ENCODE peak calls at places on chromosomes 4 and X, in six cellular contexts. One of them, this sample, is unnamed.
A peak's percentile ranks its signal among the peaks of the same experiment; 100 is the strongest.

GRCh38 chrX:26192204-26192603 is at the start of gene MAGEB6:
- DNase-seq in A549: no peak
- DNase-seq in GM23338: peak; percentile 6
- DNase-seq in MM.1S: no peak
- DNase-seq in tibial nerve: no peak
- DNase-seq in left lung: no peak
- DNase-seq in this sample: no peak

GRCh38 chr4:825969-826330 is at the start of gene CPLX1:
- DNase-seq in A549: no peak
- DNase-seq in MM.1S: no peak
- DNase-seq in tibial nerve: no peak
- DNase-seq in GM23338: peak; percentile 78
- DNase-seq in left lung: no peak
- DNase-seq in this sample: peak; percentile 66

GRCh38 chr4:169024762-169025161 is 14.7 kb upstream of the CBR4 start:
- DNase-seq in tibial nerve: no peak
- DNase-seq in left lung: no peak
- DNase-seq in A549: peak; percentile 43
- DNase-seq in GM23338: peak; percentile 30
- DNase-seq in MM.1S: peak; percentile 46
- DNase-seq in this sample: no peak

GRCh38 chr4:8910100-8910821 is 38.6 kb upstream of the HMX1 start:
- DNase-seq in A549: no peak
- DNase-seq in tibial nerve: peak; percentile 8
- DNase-seq in left lung: no peak
- DNase-seq in MM.1S: no peak
- DNase-seq in GM23338: no peak
- DNase-seq in this sample: peak; percentile 54

GRCh38 chr4:166501941-166502382 is 628.9 kb downstream of the TLL1 start:
- DNase-seq in tibial nerve: no peak
- DNase-seq in left lung: no peak
- DNase-seq in A549: peak; percentile 52
- DNase-seq in MM.1S: no peak
- DNase-seq in GM23338: peak; percentile 90
- DNase-seq in this sample: no peak

GRCh38 chrX:51407520-51408409 is 75.1 kb downstream of the NUDT10 start:
- DNase-seq in GM23338: no peak
- DNase-seq in tibial nerve: no peak
- DNase-seq in A549: no peak
- DNase-seq in left lung: no peak
- DNase-seq in MM.1S: no peak
- DNase-seq in this sample: no peak

GRCh38 chr4:102404551-102404969 is 59.3 kb upstream of the SLC39A8 start:
- DNase-seq in A549: no peak
- DNase-seq in MM.1S: no peak
- DNase-seq in GM23338: peak; percentile 9
- DNase-seq in left lung: no peak
- DNase-seq in tibial nerve: no peak
- DNase-seq in this sample: no peak

GRCh38 chr4:13427599-13428325 is 56.4 kb downstream of the RAB28 start:
- DNase-seq in MM.1S: no peak
- DNase-seq in GM23338: peak; percentile 32
- DNase-seq in tibial nerve: no peak
- DNase-seq in left lung: no peak
- DNase-seq in A549: no peak
- DNase-seq in this sample: no peak

GRCh38 chr4:60463846-60464502 is 736.2 kb upstream of the ADGRL3 start:
- DNase-seq in A549: no peak
- DNase-seq in GM23338: peak; percentile 61
- DNase-seq in tibial nerve: no peak
- DNase-seq in MM.1S: peak; percentile 50
- DNase-seq in left lung: no peak
- DNase-seq in this sample: no peak

GRCh38 chr4:2689114-2689513 is 67.0 kb downstream of the TNIP2 start:
- DNase-seq in tibial nerve: no peak
- DNase-seq in GM23338: no peak
- DNase-seq in left lung: no peak
- DNase-seq in A549: no peak
- DNase-seq in MM.1S: no peak
- DNase-seq in this sample: no peak

GRCh38 chrX:146658379-146658778 is 151.2 kb upstream of the CXorf51B start:
- DNase-seq in A549: no peak
- DNase-seq in tibial nerve: no peak
- DNase-seq in GM23338: no peak
- DNase-seq in left lung: no peak
- DNase-seq in MM.1S: no peak
- DNase-seq in this sample: no peak

GRCh38 chr4:151555151-151555945 is 146.4 kb downstream of the FHIP1A start:
- DNase-seq in tibial nerve: no peak
- DNase-seq in left lung: no peak
- DNase-seq in MM.1S: no peak
- DNase-seq in A549: no peak
- DNase-seq in GM23338: no peak
- DNase-seq in this sample: no peak

GRCh38 chr4:156972370-156972980 is 876 bp upstream of the PDGFC start:
- DNase-seq in left lung: no peak
- DNase-seq in MM.1S: peak; percentile 42
- DNase-seq in A549: no peak
- DNase-seq in tibial nerve: no peak
- DNase-seq in GM23338: peak; percentile 6
- DNase-seq in this sample: no peak

GRCh38 chrX:3476973-3477372 is 130.5 kb upstream of the MXRA5 start:
- DNase-seq in MM.1S: no peak
- DNase-seq in tibial nerve: no peak
- DNase-seq in GM23338: no peak
- DNase-seq in left lung: no peak
- DNase-seq in A549: no peak
- DNase-seq in this sample: no peak

GRCh38 chr4:85769009-85769408 is 294.1 kb downstream of the ARHGAP24 start:
- DNase-seq in GM23338: no peak
- DNase-seq in left lung: no peak
- DNase-seq in MM.1S: no peak
- DNase-seq in tibial nerve: no peak
- DNase-seq in A549: no peak
- DNase-seq in this sample: no peak

GRCh38 chr4:3868146-3868840 is 102.1 kb downstream of the ADRA2C start:
- DNase-seq in A549: no peak
- DNase-seq in MM.1S: peak; percentile 18
- DNase-seq in GM23338: peak; percentile 81
- DNase-seq in left lung: no peak
- DNase-seq in tibial nerve: no peak
- DNase-seq in this sample: peak; percentile 43

GRCh38 chr4:74794341-74794801 is at the start of gene BTC:
- DNase-seq in tibial nerve: no peak
- DNase-seq in MM.1S: peak; percentile 84
- DNase-seq in GM23338: peak; percentile 69
- DNase-seq in left lung: peak; percentile 54
- DNase-seq in A549: peak; percentile 69
- DNase-seq in this sample: peak; percentile 81

GRCh38 chr4:52751349-52751911 is at the start of gene ERVMER34-1:
- DNase-seq in left lung: peak; percentile 76
- DNase-seq in GM23338: peak; percentile 93
- DNase-seq in tibial nerve: no peak
- DNase-seq in MM.1S: no peak
- DNase-seq in A549: peak; percentile 56
- DNase-seq in this sample: peak; percentile 88

GRCh38 chrX:41621236-41621651 is 67.5 kb upstream of the GPR34 start:
- DNase-seq in MM.1S: no peak
- DNase-seq in tibial nerve: no peak
- DNase-seq in A549: peak; percentile 73
- DNase-seq in left lung: no peak
- DNase-seq in GM23338: peak; percentile 41
- DNase-seq in this sample: no peak

GRCh38 chr4:158208931-158209640 is 1.2 kb upstream of the TMEM144 start:
- DNase-seq in MM.1S: peak; percentile 46
- DNase-seq in left lung: no peak
- DNase-seq in tibial nerve: no peak
- DNase-seq in A549: no peak
- DNase-seq in GM23338: peak; percentile 14
- DNase-seq in this sample: no peak

GRCh38 chrX:21412029-21412428 is 37.8 kb downstream of the CNKSR2 start:
- DNase-seq in GM23338: no peak
- DNase-seq in A549: peak; percentile 58
- DNase-seq in left lung: no peak
- DNase-seq in MM.1S: no peak
- DNase-seq in tibial nerve: no peak
- DNase-seq in this sample: no peak

GRCh38 chrX:124373348-124373747 is 27.0 kb downstream of the SH2D1A start:
- DNase-seq in GM23338: no peak
- DNase-seq in tibial nerve: no peak
- DNase-seq in MM.1S: no peak
- DNase-seq in left lung: no peak
- DNase-seq in A549: no peak
- DNase-seq in this sample: no peak

GRCh38 chrX:124383367-124383766 is 37.0 kb downstream of the SH2D1A start:
- DNase-seq in MM.1S: no peak
- DNase-seq in A549: no peak
- DNase-seq in tibial nerve: no peak
- DNase-seq in left lung: no peak
- DNase-seq in GM23338: no peak
- DNase-seq in this sample: no peak

DNA sequence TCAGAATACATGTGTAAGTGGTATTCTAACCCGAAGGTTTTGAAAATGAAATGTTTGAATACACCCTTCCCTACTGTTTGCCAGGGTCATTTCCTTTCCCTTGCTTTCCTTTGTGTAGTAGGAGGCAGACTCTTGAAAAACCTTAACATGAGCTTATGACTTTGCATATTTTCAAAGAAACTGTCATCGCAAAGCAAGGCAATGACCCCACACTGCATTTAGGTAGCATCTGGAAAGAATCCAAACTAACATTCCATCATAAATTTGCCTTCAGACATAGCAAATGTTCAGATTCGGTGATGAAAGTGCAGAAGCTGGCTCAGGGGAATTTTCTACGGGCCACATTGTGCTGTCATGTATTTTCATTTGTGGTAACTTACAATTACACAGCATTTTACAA is 32.3 kb downstream of the SH2D1A start:
- DNase-seq in GM23338: no peak
- DNase-seq in A549: no peak
- DNase-seq in MM.1S: no peak
- DNase-seq in tibial nerve: no peak
- DNase-seq in left lung: no peak
- DNase-seq in this sample: no peak
- H3K4me3 ChIP-seq in GM23338: no peak overlapping the region
- H3K4me3 ChIP-seq in A549: no peak overlapping the region
- H3K4me3 ChIP-seq in MM.1S: no peak overlapping the region
- H3K4me3 ChIP-seq in tibial nerve: no peak overlapping the region
- H3K4me3 ChIP-seq in left lung: no peak overlapping the region
- H3K4me3 ChIP-seq in this sample: no peak overlapping the region

GRCh38 chrX:70464051-70464450 is 19.4 kb downstream of the DLG3 start:
- DNase-seq in GM23338: no peak
- DNase-seq in left lung: no peak
- DNase-seq in A549: no peak
- DNase-seq in MM.1S: no peak
- DNase-seq in tibial nerve: no peak
- DNase-seq in this sample: no peak
- H3K4me3 ChIP-seq in GM23338: no peak overlapping the region
- H3K4me3 ChIP-seq in left lung: no peak overlapping the region
- H3K4me3 ChIP-seq in A549: no peak overlapping the region
- H3K4me3 ChIP-seq in MM.1S: no peak overlapping the region
- H3K4me3 ChIP-seq in tibial nerve: no peak overlapping the region
- H3K4me3 ChIP-seq in this sample: no peak overlapping the region

GRCh38 chr4:160021870-160022269 is 919.0 kb downstream of the RAPGEF2 start:
- DNase-seq in A549: no peak
- DNase-seq in GM23338: peak; percentile 7
- DNase-seq in MM.1S: no peak
- DNase-seq in left lung: no peak
- DNase-seq in tibial nerve: no peak
- DNase-seq in this sample: no peak
- H3K4me3 ChIP-seq in A549: no peak overlapping the region
- H3K4me3 ChIP-seq in GM23338: no peak overlapping the region
- H3K4me3 ChIP-seq in MM.1S: no peak overlapping the region
- H3K4me3 ChIP-seq in left lung: no peak overlapping the region
- H3K4me3 ChIP-seq in tibial nerve: no peak overlapping the region
- H3K4me3 ChIP-seq in this sample: no peak overlapping the region

GRCh38 chrX:123185714-123186113 is 1.6 kb downstream of the GRIA3 start:
- DNase-seq in A549: no peak
- DNase-seq in GM23338: no peak
- DNase-seq in tibial nerve: no peak
- DNase-seq in MM.1S: no peak
- DNase-seq in left lung: no peak
- DNase-seq in this sample: no peak

GRCh38 chrX:123184858-123185251 is 777 bp downstream of the GRIA3 start:
- DNase-seq in tibial nerve: no peak
- DNase-seq in A549: no peak
- DNase-seq in GM23338: peak; percentile 12
- DNase-seq in left lung: no peak
- DNase-seq in MM.1S: no peak
- DNase-seq in this sample: no peak

GRCh38 chrX:123181515-123181914 is 2.6 kb upstream of the GRIA3 start:
- DNase-seq in MM.1S: no peak
- DNase-seq in GM23338: no peak
- DNase-seq in A549: no peak
- DNase-seq in tibial nerve: no peak
- DNase-seq in left lung: no peak
- DNase-seq in this sample: no peak

GRCh38 chrX:123186796-123187195 is 2.7 kb downstream of the GRIA3 start:
- DNase-seq in tibial nerve: no peak
- DNase-seq in A549: no peak
- DNase-seq in MM.1S: no peak
- DNase-seq in GM23338: no peak
- DNase-seq in left lung: no peak
- DNase-seq in this sample: no peak

DNA sequence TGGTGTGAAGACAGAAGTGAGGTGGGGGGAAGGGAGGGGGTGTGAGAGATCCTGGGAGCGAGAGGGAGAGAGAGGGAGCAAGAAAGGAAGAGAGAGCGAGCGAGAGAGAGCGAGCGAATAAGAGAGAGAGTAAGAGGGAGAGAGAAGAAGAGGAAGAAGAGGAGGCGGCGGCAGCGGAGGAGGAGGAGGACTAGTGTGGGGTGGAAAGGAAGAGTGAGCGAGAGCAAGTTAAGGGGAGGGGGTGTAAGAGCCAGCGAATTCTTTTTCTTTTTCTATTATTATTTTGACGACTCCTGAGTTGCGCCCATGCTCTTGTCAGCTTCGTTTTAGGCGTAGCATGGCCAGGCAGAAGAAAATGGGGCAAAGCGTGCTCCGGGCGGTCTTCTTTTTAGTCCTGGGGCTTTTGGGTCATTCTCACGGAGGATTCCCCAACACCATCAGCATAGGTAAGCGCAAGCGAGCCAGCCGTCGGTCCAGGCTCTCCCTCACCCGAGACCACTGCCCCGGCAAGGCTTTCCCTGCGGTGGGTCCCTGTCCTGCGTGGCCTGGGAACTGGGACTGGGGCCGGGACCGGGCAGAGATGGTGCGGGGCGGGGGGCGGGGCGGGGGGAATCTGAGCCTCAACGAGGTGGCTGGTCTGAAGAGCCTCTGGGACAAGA is at the start of gene GRIA3:
- DNase-seq in A549: no peak
- DNase-seq in left lung: no peak
- DNase-seq in GM23338: peak; percentile 44
- DNase-seq in tibial nerve: no peak
- DNase-seq in MM.1S: no peak
- DNase-seq in this sample: no peak
- H3K4me3 ChIP-seq in A549: no peak within 1 kb of the TSS
- H3K4me3 ChIP-seq in left lung: no peak within 1 kb of the TSS
- H3K4me3 ChIP-seq in GM23338: peak within 1 kb of the TSS; percentile 64
- H3K4me3 ChIP-seq in tibial nerve: peak within 1 kb of the TSS; percentile 39
- H3K4me3 ChIP-seq in MM.1S: no peak within 1 kb of the TSS
- H3K4me3 ChIP-seq in this sample: peak within 1 kb of the TSS; percentile 34

This sample was measured in upper lobe of right lung.